ENCODE peak calls at places on chromosomes 4 and X, in seven cellular contexts. One of them, this sample, is unnamed.
A peak's percentile ranks its signal among the peaks of the same experiment; 100 is the strongest.

GRCh38 chr4:41106694-41107419 is 107.5 kb downstream of the APBB2 start:
- DNase-seq in stomach: no peak
- DNase-seq in tibial nerve: no peak
- DNase-seq in pancreas: no peak
- DNase-seq in breast epithelium: no peak
- DNase-seq in mesenchymal stem cell: no peak
- DNase-seq in cardiac muscle cell: peak; percentile 54
- DNase-seq in this sample: no peak

GRCh38 chr4:11881364-11881763 is 452.7 kb upstream of the HS3ST1 start:
- DNase-seq in stomach: no peak
- DNase-seq in tibial nerve: no peak
- DNase-seq in pancreas: no peak
- DNase-seq in breast epithelium: no peak
- DNase-seq in mesenchymal stem cell: no peak
- DNase-seq in cardiac muscle cell: no peak
- DNase-seq in this sample: no peak

GRCh38 chr4:184983660-184984356 is 34.5 kb upstream of the HELT start:
- DNase-seq in stomach: peak; percentile 43
- DNase-seq in tibial nerve: peak; percentile 23
- DNase-seq in pancreas: peak; percentile 52
- DNase-seq in breast epithelium: peak; percentile 57
- DNase-seq in mesenchymal stem cell: peak; percentile 19
- DNase-seq in cardiac muscle cell: peak; percentile 66
- DNase-seq in this sample: peak; percentile 76

GRCh38 chrX:132426695-132427281 is 62.0 kb downstream of the MBNL3 start:
- DNase-seq in stomach: no peak
- DNase-seq in tibial nerve: no peak
- DNase-seq in pancreas: no peak
- DNase-seq in breast epithelium: no peak
- DNase-seq in mesenchymal stem cell: peak; percentile 79
- DNase-seq in cardiac muscle cell: peak; percentile 68
- DNase-seq in this sample: no peak

GRCh38 chr4:81352476-81352875 is 119.2 kb downstream of the RASGEF1B start:
- DNase-seq in stomach: no peak
- DNase-seq in tibial nerve: no peak
- DNase-seq in pancreas: no peak
- DNase-seq in breast epithelium: no peak
- DNase-seq in mesenchymal stem cell: no peak
- DNase-seq in cardiac muscle cell: peak; percentile 40
- DNase-seq in this sample: no peak

GRCh38 chr4:183136880-183137279 is 37.8 kb downstream of the WWC2 start:
- DNase-seq in stomach: no peak
- DNase-seq in tibial nerve: no peak
- DNase-seq in pancreas: no peak
- DNase-seq in breast epithelium: no peak
- DNase-seq in mesenchymal stem cell: peak; percentile 34
- DNase-seq in cardiac muscle cell: no peak
- DNase-seq in this sample: no peak

GRCh38 chrX:120560405-120560841 is 339 bp downstream of the CUL4B start:
- DNase-seq in stomach: peak; percentile 36
- DNase-seq in tibial nerve: peak; percentile 28
- DNase-seq in pancreas: peak; percentile 23
- DNase-seq in breast epithelium: no peak
- DNase-seq in mesenchymal stem cell: peak; percentile 65
- DNase-seq in cardiac muscle cell: peak; percentile 50
- DNase-seq in this sample: no peak

GRCh38 chrX:108270280-108270679 is 167.9 kb downstream of the COL4A6 start:
- DNase-seq in stomach: no peak
- DNase-seq in tibial nerve: no peak
- DNase-seq in pancreas: no peak
- DNase-seq in breast epithelium: no peak
- DNase-seq in mesenchymal stem cell: peak; percentile 7
- DNase-seq in cardiac muscle cell: no peak
- DNase-seq in this sample: no peak

GRCh38 chrX:126551306-126551705 is 1.3 kb downstream of the DCAF12L1 start:
- DNase-seq in stomach: no peak
- DNase-seq in tibial nerve: no peak
- DNase-seq in pancreas: no peak
- DNase-seq in breast epithelium: no peak
- DNase-seq in mesenchymal stem cell: no peak
- DNase-seq in cardiac muscle cell: no peak
- DNase-seq in this sample: no peak

GRCh38 chr4:26020896-26021295 is 106.9 kb downstream of the SMIM20 start:
- DNase-seq in stomach: no peak
- DNase-seq in tibial nerve: no peak
- DNase-seq in pancreas: no peak
- DNase-seq in breast epithelium: no peak
- DNase-seq in mesenchymal stem cell: peak; percentile 20
- DNase-seq in cardiac muscle cell: peak; percentile 43
- DNase-seq in this sample: no peak

GRCh38 chrX:1397001-1397400 is 5.1 kb upstream of the SLC25A6 start:
- DNase-seq in stomach: no peak
- DNase-seq in tibial nerve: no peak
- DNase-seq in pancreas: no peak
- DNase-seq in breast epithelium: no peak
- DNase-seq in mesenchymal stem cell: no peak
- DNase-seq in cardiac muscle cell: no peak
- DNase-seq in this sample: peak; percentile 67

GRCh38 chrX:112941209-112941788 is 100.7 kb upstream of the AMOT start:
- DNase-seq in stomach: no peak
- DNase-seq in tibial nerve: no peak
- DNase-seq in pancreas: no peak
- DNase-seq in breast epithelium: no peak
- DNase-seq in mesenchymal stem cell: no peak
- DNase-seq in cardiac muscle cell: no peak
- DNase-seq in this sample: no peak

GRCh38 chr4:127145001-127145400 is 487.8 kb upstream of the INTU start:
- DNase-seq in stomach: no peak
- DNase-seq in tibial nerve: no peak
- DNase-seq in pancreas: no peak
- DNase-seq in breast epithelium: no peak
- DNase-seq in mesenchymal stem cell: no peak
- DNase-seq in cardiac muscle cell: no peak
- DNase-seq in this sample: no peak

GRCh38 chrX:138986235-138986634 is 274.7 kb upstream of the FGF13 start:
- DNase-seq in stomach: no peak
- DNase-seq in tibial nerve: no peak
- DNase-seq in pancreas: no peak
- DNase-seq in breast epithelium: no peak
- DNase-seq in mesenchymal stem cell: no peak
- DNase-seq in cardiac muscle cell: no peak
- DNase-seq in this sample: no peak

GRCh38 chr4:173478136-173478860 is 51.7 kb downstream of the HAND2 start:
- DNase-seq in stomach: no peak
- DNase-seq in tibial nerve: no peak
- DNase-seq in pancreas: no peak
- DNase-seq in breast epithelium: no peak
- DNase-seq in mesenchymal stem cell: no peak
- DNase-seq in cardiac muscle cell: no peak
- DNase-seq in this sample: no peak

GRCh38 chr4:69713593-69713992 is 46.8 kb downstream of the SULT1B1 start:
- DNase-seq in stomach: no peak
- DNase-seq in tibial nerve: peak; percentile 58
- DNase-seq in pancreas: no peak
- DNase-seq in breast epithelium: no peak
- DNase-seq in mesenchymal stem cell: peak; percentile 17
- DNase-seq in cardiac muscle cell: peak; percentile 85
- DNase-seq in this sample: no peak

GRCh38 chrX:70979136-70979762 is 48.4 kb upstream of the SLC7A3 start:
- DNase-seq in stomach: no peak
- DNase-seq in tibial nerve: no peak
- DNase-seq in pancreas: no peak
- DNase-seq in breast epithelium: no peak
- DNase-seq in mesenchymal stem cell: peak; percentile 57
- DNase-seq in cardiac muscle cell: peak; percentile 61
- DNase-seq in this sample: no peak

GRCh38 chrX:17706676-17707075 is 30.6 kb upstream of the SCML1 start:
- DNase-seq in stomach: no peak
- DNase-seq in tibial nerve: no peak
- DNase-seq in pancreas: no peak
- DNase-seq in breast epithelium: no peak
- DNase-seq in mesenchymal stem cell: peak; percentile 72
- DNase-seq in cardiac muscle cell: peak; percentile 45
- DNase-seq in this sample: no peak

GRCh38 chr4:152408514-152409327 is 127.2 kb downstream of the FBXW7 start:
- DNase-seq in stomach: no peak
- DNase-seq in tibial nerve: no peak
- DNase-seq in pancreas: no peak
- DNase-seq in breast epithelium: no peak
- DNase-seq in mesenchymal stem cell: peak; percentile 71
- DNase-seq in cardiac muscle cell: peak; percentile 40
- DNase-seq in this sample: no peak

GRCh38 chrX:118536687-118537461 is 41.3 kb downstream of the DOCK11 start:
- DNase-seq in stomach: no peak
- DNase-seq in tibial nerve: no peak
- DNase-seq in pancreas: no peak
- DNase-seq in breast epithelium: no peak
- DNase-seq in mesenchymal stem cell: peak; percentile 42
- DNase-seq in cardiac muscle cell: peak; percentile 61
- DNase-seq in this sample: no peak

GRCh38 chrX:23784487-23785301 is 1.7 kb downstream of the SAT1 start:
- DNase-seq in stomach: no peak
- DNase-seq in tibial nerve: no peak
- DNase-seq in pancreas: no peak
- DNase-seq in breast epithelium: no peak
- DNase-seq in mesenchymal stem cell: peak; percentile 84
- DNase-seq in cardiac muscle cell: peak; percentile 82
- DNase-seq in this sample: no peak

GRCh38 chr4:19256823-19257222 is 994.9 kb upstream of the SLIT2 start:
- DNase-seq in stomach: no peak
- DNase-seq in tibial nerve: no peak
- DNase-seq in pancreas: no peak
- DNase-seq in breast epithelium: no peak
- DNase-seq in mesenchymal stem cell: no peak
- DNase-seq in cardiac muscle cell: no peak
- DNase-seq in this sample: no peak

GRCh38 chr4:37970702-37971101 is 10.5 kb downstream of the PTTG2 start:
- DNase-seq in stomach: peak; percentile 84
- DNase-seq in tibial nerve: peak; percentile 58
- DNase-seq in pancreas: peak; percentile 64
- DNase-seq in breast epithelium: peak; percentile 59
- DNase-seq in mesenchymal stem cell: no peak
- DNase-seq in cardiac muscle cell: peak; percentile 38
- DNase-seq in this sample: peak; percentile 91

GRCh38 chr4:256492-256891 is 48.8 kb downstream of the ZNF732 start:
- DNase-seq in stomach: no peak
- DNase-seq in tibial nerve: no peak
- DNase-seq in pancreas: no peak
- DNase-seq in breast epithelium: no peak
- DNase-seq in mesenchymal stem cell: no peak
- DNase-seq in cardiac muscle cell: no peak
- DNase-seq in this sample: no peak
- H3K9me3 ChIP-seq in stomach: peaks cover 100% of the 10 kb centered on the region
- H3K9me3 ChIP-seq in tibial nerve: peaks cover 98% of the 10 kb centered on the region
- H3K9me3 ChIP-seq in pancreas: no peaks in the 10 kb centered on the region
- H3K9me3 ChIP-seq in breast epithelium: peaks cover 96% of the 10 kb centered on the region
- H3K9me3 ChIP-seq in mesenchymal stem cell: peaks cover 99% of the 10 kb centered on the region
- H3K9me3 ChIP-seq in cardiac muscle cell: peaks cover 20% of the 10 kb centered on the region
- H3K9me3 ChIP-seq in this sample: peaks cover 11% of the 10 kb centered on the region

GRCh38 chr4:7582313-7583096 is 147.8 kb upstream of the PSAPL1 start:
- DNase-seq in stomach: no peak
- DNase-seq in tibial nerve: no peak
- DNase-seq in pancreas: no peak
- DNase-seq in breast epithelium: no peak
- DNase-seq in mesenchymal stem cell: no peak
- DNase-seq in cardiac muscle cell: no peak
- DNase-seq in this sample: no peak
- H3K4me1 ChIP-seq in stomach: no peaks in the 10 kb centered on the region
- H3K4me1 ChIP-seq in tibial nerve: no peaks in the 10 kb centered on the region
- H3K4me1 ChIP-seq in pancreas: no peaks in the 10 kb centered on the region
- H3K4me1 ChIP-seq in breast epithelium: no peaks in the 10 kb centered on the region
- H3K4me1 ChIP-seq in mesenchymal stem cell: no peaks in the 10 kb centered on the region
- H3K4me1 ChIP-seq in cardiac muscle cell: no peaks in the 10 kb centered on the region
- H3K4me1 ChIP-seq in this sample: no peaks in the 10 kb centered on the region

GRCh38 chrX:66191563-66191962 is 27.5 kb downstream of the HEPH start:
- DNase-seq in stomach: no peak
- DNase-seq in tibial nerve: no peak
- DNase-seq in pancreas: no peak
- DNase-seq in breast epithelium: no peak
- DNase-seq in mesenchymal stem cell: no peak
- DNase-seq in cardiac muscle cell: no peak
- DNase-seq in this sample: no peak
- H3K9me3 ChIP-seq in stomach: no peaks in the 10 kb centered on the region
- H3K9me3 ChIP-seq in tibial nerve: no peaks in the 10 kb centered on the region
- H3K9me3 ChIP-seq in pancreas: no peaks in the 10 kb centered on the region
- H3K9me3 ChIP-seq in breast epithelium: no peaks in the 10 kb centered on the region
- H3K9me3 ChIP-seq in mesenchymal stem cell: no peaks in the 10 kb centered on the region
- H3K9me3 ChIP-seq in cardiac muscle cell: no peaks in the 10 kb centered on the region
- H3K9me3 ChIP-seq in this sample: no peaks in the 10 kb centered on the region

GRCh38 chr4:153549401-153549800 is 83.2 kb downstream of the TMEM131L start:
- DNase-seq in stomach: no peak
- DNase-seq in tibial nerve: no peak
- DNase-seq in pancreas: no peak
- DNase-seq in breast epithelium: no peak
- DNase-seq in mesenchymal stem cell: no peak
- DNase-seq in cardiac muscle cell: no peak
- DNase-seq in this sample: no peak

GRCh38 chr4:153545822-153546221 is 79.7 kb downstream of the TMEM131L start:
- DNase-seq in stomach: no peak
- DNase-seq in tibial nerve: no peak
- DNase-seq in pancreas: no peak
- DNase-seq in breast epithelium: no peak
- DNase-seq in mesenchymal stem cell: no peak
- DNase-seq in cardiac muscle cell: no peak
- DNase-seq in this sample: no peak

GRCh38 chr4:153543351-153543750 is 77.2 kb downstream of the TMEM131L start:
- DNase-seq in stomach: no peak
- DNase-seq in tibial nerve: no peak
- DNase-seq in pancreas: no peak
- DNase-seq in breast epithelium: no peak
- DNase-seq in mesenchymal stem cell: no peak
- DNase-seq in cardiac muscle cell: no peak
- DNase-seq in this sample: no peak

GRCh38 chr4:153547520-153547919 is 81.4 kb downstream of the TMEM131L start:
- DNase-seq in stomach: no peak
- DNase-seq in tibial nerve: no peak
- DNase-seq in pancreas: no peak
- DNase-seq in breast epithelium: no peak
- DNase-seq in mesenchymal stem cell: no peak
- DNase-seq in cardiac muscle cell: no peak
- DNase-seq in this sample: no peak

DNA sequence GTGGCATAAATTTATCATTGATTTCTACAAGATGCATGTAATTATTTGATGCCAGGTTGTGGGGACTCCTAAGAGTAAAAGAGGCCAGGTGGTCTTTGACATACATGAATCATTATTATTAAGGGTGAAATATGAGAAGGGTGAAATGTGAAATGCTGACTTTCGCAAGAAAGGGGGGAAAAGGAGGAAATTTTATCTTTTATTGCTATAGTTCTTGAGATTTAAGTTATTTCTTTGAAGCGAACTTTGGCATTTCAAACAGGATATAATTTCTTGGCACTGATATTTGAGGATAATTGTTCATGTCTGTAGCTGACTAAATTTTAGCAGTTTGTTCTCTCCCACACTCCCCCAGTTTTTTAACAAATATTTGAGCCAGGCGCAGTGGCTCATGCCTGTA is 80.1 kb downstream of the TMEM131L start:
- DNase-seq in stomach: no peak
- DNase-seq in tibial nerve: no peak
- DNase-seq in pancreas: no peak
- DNase-seq in breast epithelium: no peak
- DNase-seq in mesenchymal stem cell: no peak
- DNase-seq in cardiac muscle cell: peak; percentile 21
- DNase-seq in this sample: no peak
- H3K4me1 ChIP-seq in stomach: no peaks in the 10 kb centered on the region
- H3K4me1 ChIP-seq in tibial nerve: no peaks in the 10 kb centered on the region
- H3K4me1 ChIP-seq in pancreas: peaks cover 7% of the 10 kb centered on the region
- H3K4me1 ChIP-seq in breast epithelium: no peaks in the 10 kb centered on the region
- H3K4me1 ChIP-seq in mesenchymal stem cell: peaks cover 2% of the 10 kb centered on the region
- H3K4me1 ChIP-seq in cardiac muscle cell: no peaks in the 10 kb centered on the region
- H3K4me1 ChIP-seq in this sample: no peaks in the 10 kb centered on the region

This sample was measured in aorta.